ENCODE peak calls at places on chromosomes 4 and X, in nine cellular contexts. One of them, this sample, is unnamed.

GRCh38 chr4:4689694-4690440 is 148.0 kb upstream of the STX18 start:
- DNase-seq in heart left ventricle: no peak
- DNase-seq in GM03348: no peak
- DNase-seq in T-cell: no peak
- DNase-seq in BE2C: no peak
- DNase-seq in activated gamma-delta T cell treated with anti-CD3 and anti-CD28 coated beads, Interleukin-2, amount 50 U/mL, for 16 hours: no peak
- DNase-seq in suprapubic skin: no peak
- DNase-seq in H9: no peak
- DNase-seq in fibroblast of lung: peak; percentile 42
- DNase-seq in this sample: peak; percentile 91

GRCh38 chrX:2892816-2893215 is 36.3 kb downstream of the ARSD start:
- DNase-seq in heart left ventricle: no peak
- DNase-seq in GM03348: no peak
- DNase-seq in T-cell: no peak
- DNase-seq in BE2C: no peak
- DNase-seq in activated gamma-delta T cell treated with anti-CD3 and anti-CD28 coated beads, Interleukin-2, amount 50 U/mL, for 16 hours: no peak
- DNase-seq in suprapubic skin: no peak
- DNase-seq in H9: no peak
- DNase-seq in fibroblast of lung: no peak
- DNase-seq in this sample: no peak

GRCh38 chrX:34655496-34656258 is 1.4 kb downstream of the TMEM47 start:
- DNase-seq in heart left ventricle: no peak
- DNase-seq in GM03348: no peak
- DNase-seq in T-cell: no peak
- DNase-seq in BE2C: no peak
- DNase-seq in activated gamma-delta T cell treated with anti-CD3 and anti-CD28 coated beads, Interleukin-2, amount 50 U/mL, for 16 hours: no peak
- DNase-seq in suprapubic skin: no peak
- DNase-seq in H9: no peak
- DNase-seq in fibroblast of lung: peak; percentile 62
- DNase-seq in this sample: no peak

GRCh38 chr4:13537011-13537831 is 7.1 kb downstream of the NKX3-2 start:
- DNase-seq in heart left ventricle: no peak
- DNase-seq in GM03348: no peak
- DNase-seq in T-cell: no peak
- DNase-seq in BE2C: no peak
- DNase-seq in activated gamma-delta T cell treated with anti-CD3 and anti-CD28 coated beads, Interleukin-2, amount 50 U/mL, for 16 hours: no peak
- DNase-seq in suprapubic skin: no peak
- DNase-seq in H9: no peak
- DNase-seq in fibroblast of lung: no peak
- DNase-seq in this sample: no peak

GRCh38 chrX:8879750-8880149 is 78.6 kb upstream of the FAM9A start:
- DNase-seq in heart left ventricle: no peak
- DNase-seq in GM03348: peak; percentile 13
- DNase-seq in T-cell: peak; percentile 8
- DNase-seq in BE2C: peak; percentile 18
- DNase-seq in activated gamma-delta T cell treated with anti-CD3 and anti-CD28 coated beads, Interleukin-2, amount 50 U/mL, for 16 hours: no peak
- DNase-seq in suprapubic skin: no peak
- DNase-seq in H9: peak; percentile 48
- DNase-seq in fibroblast of lung: no peak
- DNase-seq in this sample: peak; percentile 8

GRCh38 chr4:8891255-8891645 is 19.6 kb upstream of the HMX1 start:
- DNase-seq in heart left ventricle: no peak
- DNase-seq in GM03348: no peak
- DNase-seq in T-cell: no peak
- DNase-seq in BE2C: no peak
- DNase-seq in activated gamma-delta T cell treated with anti-CD3 and anti-CD28 coated beads, Interleukin-2, amount 50 U/mL, for 16 hours: no peak
- DNase-seq in suprapubic skin: no peak
- DNase-seq in H9: no peak
- DNase-seq in fibroblast of lung: no peak
- DNase-seq in this sample: no peak

GRCh38 chr4:112747035-112747434 is 110.1 kb downstream of the LARP7 start:
- DNase-seq in heart left ventricle: no peak
- DNase-seq in GM03348: no peak
- DNase-seq in T-cell: no peak
- DNase-seq in BE2C: no peak
- DNase-seq in activated gamma-delta T cell treated with anti-CD3 and anti-CD28 coated beads, Interleukin-2, amount 50 U/mL, for 16 hours: no peak
- DNase-seq in suprapubic skin: no peak
- DNase-seq in H9: no peak
- DNase-seq in fibroblast of lung: no peak
- DNase-seq in this sample: no peak

GRCh38 chr4:27714073-27714472 is 853.4 kb downstream of the STIM2 start:
- DNase-seq in heart left ventricle: no peak
- DNase-seq in GM03348: no peak
- DNase-seq in T-cell: no peak
- DNase-seq in BE2C: no peak
- DNase-seq in activated gamma-delta T cell treated with anti-CD3 and anti-CD28 coated beads, Interleukin-2, amount 50 U/mL, for 16 hours: no peak
- DNase-seq in suprapubic skin: no peak
- DNase-seq in H9: no peak
- DNase-seq in fibroblast of lung: peak; percentile 1
- DNase-seq in this sample: no peak

GRCh38 chrX:6004529-6004928 is 224.1 kb downstream of the NLGN4X start:
- DNase-seq in heart left ventricle: no peak
- DNase-seq in GM03348: no peak
- DNase-seq in T-cell: no peak
- DNase-seq in BE2C: no peak
- DNase-seq in activated gamma-delta T cell treated with anti-CD3 and anti-CD28 coated beads, Interleukin-2, amount 50 U/mL, for 16 hours: no peak
- DNase-seq in suprapubic skin: no peak
- DNase-seq in H9: no peak
- DNase-seq in fibroblast of lung: no peak
- DNase-seq in this sample: no peak

GRCh38 chr4:115851918-115852766 is 738.7 kb upstream of the NDST4 start:
- DNase-seq in heart left ventricle: no peak
- DNase-seq in GM03348: peak; percentile 5
- DNase-seq in T-cell: no peak
- DNase-seq in BE2C: peak; percentile 66
- DNase-seq in activated gamma-delta T cell treated with anti-CD3 and anti-CD28 coated beads, Interleukin-2, amount 50 U/mL, for 16 hours: no peak
- DNase-seq in suprapubic skin: peak; percentile 52
- DNase-seq in H9: peak; percentile 73
- DNase-seq in fibroblast of lung: peak; percentile 17
- DNase-seq in this sample: peak; percentile 84

GRCh38 chr4:73573794-73574528 is 46.3 kb downstream of the RASSF6 start:
- DNase-seq in heart left ventricle: peak; percentile 23
- DNase-seq in GM03348: peak; percentile 66
- DNase-seq in T-cell: peak; percentile 0
- DNase-seq in BE2C: peak; percentile 76
- DNase-seq in activated gamma-delta T cell treated with anti-CD3 and anti-CD28 coated beads, Interleukin-2, amount 50 U/mL, for 16 hours: no peak
- DNase-seq in suprapubic skin: no peak
- DNase-seq in H9: peak; percentile 91
- DNase-seq in fibroblast of lung: peak; percentile 67
- DNase-seq in this sample: peak; percentile 88

GRCh38 chr4:147581601-147582350 is 35.4 kb upstream of the TMEM184C start:
- DNase-seq in heart left ventricle: no peak
- DNase-seq in GM03348: no peak
- DNase-seq in T-cell: no peak
- DNase-seq in BE2C: no peak
- DNase-seq in activated gamma-delta T cell treated with anti-CD3 and anti-CD28 coated beads, Interleukin-2, amount 50 U/mL, for 16 hours: no peak
- DNase-seq in suprapubic skin: no peak
- DNase-seq in H9: no peak
- DNase-seq in fibroblast of lung: peak; percentile 70
- DNase-seq in this sample: no peak

GRCh38 chr4:6221296-6221850 is 21.0 kb upstream of the JAKMIP1 start:
- DNase-seq in heart left ventricle: no peak
- DNase-seq in GM03348: no peak
- DNase-seq in T-cell: no peak
- DNase-seq in BE2C: no peak
- DNase-seq in activated gamma-delta T cell treated with anti-CD3 and anti-CD28 coated beads, Interleukin-2, amount 50 U/mL, for 16 hours: no peak
- DNase-seq in suprapubic skin: no peak
- DNase-seq in H9: peak; percentile 49
- DNase-seq in fibroblast of lung: no peak
- DNase-seq in this sample: no peak

GRCh38 chr4:544386-545105 is 31.5 kb downstream of the TMEM271 start:
- DNase-seq in heart left ventricle: no peak
- DNase-seq in GM03348: no peak
- DNase-seq in T-cell: no peak
- DNase-seq in BE2C: no peak
- DNase-seq in activated gamma-delta T cell treated with anti-CD3 and anti-CD28 coated beads, Interleukin-2, amount 50 U/mL, for 16 hours: no peak
- DNase-seq in suprapubic skin: no peak
- DNase-seq in H9: no peak
- DNase-seq in fibroblast of lung: no peak
- DNase-seq in this sample: no peak

GRCh38 chr4:158519226-158519625 is 2.5 kb upstream of the RXFP1 start:
- DNase-seq in heart left ventricle: no peak
- DNase-seq in GM03348: no peak
- DNase-seq in T-cell: no peak
- DNase-seq in BE2C: no peak
- DNase-seq in activated gamma-delta T cell treated with anti-CD3 and anti-CD28 coated beads, Interleukin-2, amount 50 U/mL, for 16 hours: no peak
- DNase-seq in suprapubic skin: no peak
- DNase-seq in H9: no peak
- DNase-seq in fibroblast of lung: no peak
- DNase-seq in this sample: no peak

GRCh38 chrX:132953358-132953757 is 5.1 kb downstream of the HS6ST2 start:
- DNase-seq in heart left ventricle: no peak
- DNase-seq in GM03348: no peak
- DNase-seq in T-cell: no peak
- DNase-seq in BE2C: peak; percentile 15
- DNase-seq in activated gamma-delta T cell treated with anti-CD3 and anti-CD28 coated beads, Interleukin-2, amount 50 U/mL, for 16 hours: no peak
- DNase-seq in suprapubic skin: no peak
- DNase-seq in H9: no peak
- DNase-seq in fibroblast of lung: peak; percentile 5
- DNase-seq in this sample: no peak

GRCh38 chr4:157170321-157170720 is 50.2 kb upstream of the GRIA2 start:
- DNase-seq in heart left ventricle: no peak
- DNase-seq in GM03348: no peak
- DNase-seq in T-cell: no peak
- DNase-seq in BE2C: no peak
- DNase-seq in activated gamma-delta T cell treated with anti-CD3 and anti-CD28 coated beads, Interleukin-2, amount 50 U/mL, for 16 hours: no peak
- DNase-seq in suprapubic skin: no peak
- DNase-seq in H9: no peak
- DNase-seq in fibroblast of lung: peak; percentile 20
- DNase-seq in this sample: no peak

GRCh38 chrX:40237745-40238178 is 140.0 kb upstream of the BCOR start:
- DNase-seq in heart left ventricle: no peak
- DNase-seq in GM03348: no peak
- DNase-seq in T-cell: no peak
- DNase-seq in BE2C: no peak
- DNase-seq in activated gamma-delta T cell treated with anti-CD3 and anti-CD28 coated beads, Interleukin-2, amount 50 U/mL, for 16 hours: no peak
- DNase-seq in suprapubic skin: no peak
- DNase-seq in H9: peak; percentile 42
- DNase-seq in fibroblast of lung: no peak
- DNase-seq in this sample: no peak

GRCh38 chr4:102754044-102754443 is 6.7 kb downstream of the MANBA start:
- DNase-seq in heart left ventricle: no peak
- DNase-seq in GM03348: no peak
- DNase-seq in T-cell: no peak
- DNase-seq in BE2C: no peak
- DNase-seq in activated gamma-delta T cell treated with anti-CD3 and anti-CD28 coated beads, Interleukin-2, amount 50 U/mL, for 16 hours: no peak
- DNase-seq in suprapubic skin: no peak
- DNase-seq in H9: no peak
- DNase-seq in fibroblast of lung: no peak
- DNase-seq in this sample: no peak

GRCh38 chr4:74059161-74059829 is 20.8 kb upstream of the CXCL3 start:
- DNase-seq in heart left ventricle: no peak
- DNase-seq in GM03348: no peak
- DNase-seq in T-cell: no peak
- DNase-seq in BE2C: no peak
- DNase-seq in activated gamma-delta T cell treated with anti-CD3 and anti-CD28 coated beads, Interleukin-2, amount 50 U/mL, for 16 hours: no peak
- DNase-seq in suprapubic skin: no peak
- DNase-seq in H9: no peak
- DNase-seq in fibroblast of lung: no peak
- DNase-seq in this sample: no peak

GRCh38 chr4:168723020-168723419 is 226.2 kb downstream of the PALLD start:
- DNase-seq in heart left ventricle: peak; percentile 29
- DNase-seq in GM03348: no peak
- DNase-seq in T-cell: no peak
- DNase-seq in BE2C: no peak
- DNase-seq in activated gamma-delta T cell treated with anti-CD3 and anti-CD28 coated beads, Interleukin-2, amount 50 U/mL, for 16 hours: no peak
- DNase-seq in suprapubic skin: no peak
- DNase-seq in H9: no peak
- DNase-seq in fibroblast of lung: peak; percentile 77
- DNase-seq in this sample: no peak

GRCh38 chrX:45513042-45513441 is 312.4 kb upstream of the DIPK2B start:
- DNase-seq in heart left ventricle: no peak
- DNase-seq in GM03348: no peak
- DNase-seq in T-cell: no peak
- DNase-seq in BE2C: no peak
- DNase-seq in activated gamma-delta T cell treated with anti-CD3 and anti-CD28 coated beads, Interleukin-2, amount 50 U/mL, for 16 hours: no peak
- DNase-seq in suprapubic skin: no peak
- DNase-seq in H9: no peak
- DNase-seq in fibroblast of lung: no peak
- DNase-seq in this sample: no peak

GRCh38 chr4:91304292-91304691 is 999.5 kb upstream of the GRID2 start:
- DNase-seq in heart left ventricle: no peak
- DNase-seq in GM03348: no peak
- DNase-seq in T-cell: no peak
- DNase-seq in BE2C: no peak
- DNase-seq in activated gamma-delta T cell treated with anti-CD3 and anti-CD28 coated beads, Interleukin-2, amount 50 U/mL, for 16 hours: no peak
- DNase-seq in suprapubic skin: no peak
- DNase-seq in H9: no peak
- DNase-seq in fibroblast of lung: no peak
- DNase-seq in this sample: no peak

GRCh38 chr4:123659262-123659661 is 262.7 kb downstream of the SPRY1 start:
- DNase-seq in heart left ventricle: no peak
- DNase-seq in GM03348: no peak
- DNase-seq in T-cell: no peak
- DNase-seq in BE2C: no peak
- DNase-seq in activated gamma-delta T cell treated with anti-CD3 and anti-CD28 coated beads, Interleukin-2, amount 50 U/mL, for 16 hours: no peak
- DNase-seq in suprapubic skin: no peak
- DNase-seq in H9: no peak
- DNase-seq in fibroblast of lung: no peak
- DNase-seq in this sample: no peak

GRCh38 chrX:83511208-83511607 is 3.1 kb downstream of the POU3F4 start:
- DNase-seq in heart left ventricle: no peak
- DNase-seq in GM03348: no peak
- DNase-seq in T-cell: no peak
- DNase-seq in BE2C: no peak
- DNase-seq in activated gamma-delta T cell treated with anti-CD3 and anti-CD28 coated beads, Interleukin-2, amount 50 U/mL, for 16 hours: no peak
- DNase-seq in suprapubic skin: no peak
- DNase-seq in H9: peak; percentile 60
- DNase-seq in fibroblast of lung: peak; percentile 60
- DNase-seq in this sample: no peak

GRCh38 chrX:102957751-102958150 is 20.7 kb downstream of the RAB40AL start:
- DNase-seq in heart left ventricle: no peak
- DNase-seq in GM03348: no peak
- DNase-seq in T-cell: no peak
- DNase-seq in BE2C: no peak
- DNase-seq in activated gamma-delta T cell treated with anti-CD3 and anti-CD28 coated beads, Interleukin-2, amount 50 U/mL, for 16 hours: no peak
- DNase-seq in suprapubic skin: no peak
- DNase-seq in H9: no peak
- DNase-seq in fibroblast of lung: peak; percentile 38
- DNase-seq in this sample: no peak

GRCh38 chr4:140238353-140239041 is 84.5 kb upstream of the MAML3 start:
- DNase-seq in heart left ventricle: peak; percentile 86
- DNase-seq in GM03348: peak; percentile 88
- DNase-seq in T-cell: no peak
- DNase-seq in BE2C: peak; percentile 95
- DNase-seq in activated gamma-delta T cell treated with anti-CD3 and anti-CD28 coated beads, Interleukin-2, amount 50 U/mL, for 16 hours: no peak
- DNase-seq in suprapubic skin: peak; percentile 92
- DNase-seq in H9: peak; percentile 60
- DNase-seq in fibroblast of lung: peak; percentile 85
- DNase-seq in this sample: no peak

GRCh38 chr4:187606581-187606980 is 389.0 kb upstream of the ZFP42 start:
- DNase-seq in heart left ventricle: no peak
- DNase-seq in GM03348: peak; percentile 71
- DNase-seq in T-cell: no peak
- DNase-seq in BE2C: peak; percentile 41
- DNase-seq in activated gamma-delta T cell treated with anti-CD3 and anti-CD28 coated beads, Interleukin-2, amount 50 U/mL, for 16 hours: no peak
- DNase-seq in suprapubic skin: no peak
- DNase-seq in H9: peak; percentile 63
- DNase-seq in fibroblast of lung: peak; percentile 44
- DNase-seq in this sample: peak; percentile 8

GRCh38 chrX:123450217-123450616 is 266.1 kb downstream of the GRIA3 start:
- DNase-seq in heart left ventricle: no peak
- DNase-seq in GM03348: peak; percentile 5
- DNase-seq in T-cell: no peak
- DNase-seq in BE2C: no peak
- DNase-seq in activated gamma-delta T cell treated with anti-CD3 and anti-CD28 coated beads, Interleukin-2, amount 50 U/mL, for 16 hours: no peak
- DNase-seq in suprapubic skin: no peak
- DNase-seq in H9: no peak
- DNase-seq in fibroblast of lung: no peak
- DNase-seq in this sample: peak; percentile 27

GRCh38 chrX:2677764-2678163 is 13.3 kb upstream of the CD99 start:
- DNase-seq in heart left ventricle: peak; percentile 77
- DNase-seq in GM03348: peak; percentile 95
- DNase-seq in T-cell: no peak
- DNase-seq in BE2C: no peak
- DNase-seq in activated gamma-delta T cell treated with anti-CD3 and anti-CD28 coated beads, Interleukin-2, amount 50 U/mL, for 16 hours: no peak
- DNase-seq in suprapubic skin: peak; percentile 87
- DNase-seq in H9: peak; percentile 47
- DNase-seq in fibroblast of lung: peak; percentile 98
- DNase-seq in this sample: no peak

GRCh38 chrX:44927398-44927797 is 54.4 kb downstream of the KDM6A start:
- DNase-seq in heart left ventricle: no peak
- DNase-seq in GM03348: no peak
- DNase-seq in T-cell: no peak
- DNase-seq in BE2C: no peak
- DNase-seq in activated gamma-delta T cell treated with anti-CD3 and anti-CD28 coated beads, Interleukin-2, amount 50 U/mL, for 16 hours: no peak
- DNase-seq in suprapubic skin: no peak
- DNase-seq in H9: no peak
- DNase-seq in fibroblast of lung: no peak
- DNase-seq in this sample: no peak

This sample was measured in GM12865.